ENCODE peak calls at places on chromosomes 12 and 14, in five cellular contexts. X, H, P, R and Z are unnamed samples.
A peak's percentile ranks its signal among the peaks of the same experiment; 100 is the strongest.

GRCh38 chr12:130104596-130105253 is 57.5 kb upstream of the FZD10 start:
- DNase-seq in X (no peak), H (no peak), P (no peak), R (no peak), Z (no peak)

GRCh38 chr12:130357241-130357640 is 19.6 kb downstream of the PIWIL1 start:
- DNase-seq in X (no peak), H (no peak), P (no peak), R (no peak), Z (no peak)

GRCh38 chr14:99769123-99769522 is 24.1 kb upstream of the EML1 start:
- DNase-seq in X (no peak), H (no peak), P (no peak), R (no peak), Z (no peak)

GRCh38 chr14:57057803-57058202 is 210.9 kb downstream of the EXOC5 start:
- DNase-seq in X (no peak), H (no peak), P (peak; percentile 50), R (no peak), Z (no peak)

GRCh38 chr14:36270191-36270590 is 50.2 kb downstream of the MBIP start:
- DNase-seq in X (no peak), H (no peak), P (no peak), R (no peak), Z (no peak)

GRCh38 chr14:85508863-85509262 is 21.1 kb upstream of the FLRT2 start:
- DNase-seq in X (no peak), H (no peak), P (no peak), R (no peak), Z (no peak)

GRCh38 chr12:132456944-132457495 is 32.9 kb upstream of the FBRSL1 start:
- DNase-seq in X (no peak), H (no peak), P (peak; percentile 7), R (no peak), Z (no peak)

GRCh38 chr12:110807640-110808039 is 39.1 kb upstream of the CCDC63 start:
- DNase-seq in X (no peak), H (no peak), P (no peak), R (no peak), Z (no peak)

GRCh38 chr12:9752145-9752717 is 8.5 kb downstream of the CD69 start:
- DNase-seq in X (no peak), H (no peak), P (no peak), R (no peak), Z (no peak)

GRCh38 chr14:39302124-39302810 is 68.6 kb downstream of the MIA2 start:
- DNase-seq in X (no peak), H (no peak), P (no peak), R (no peak), Z (no peak)

GRCh38 chr14:51219473-51220448 is 20.3 kb upstream of the TMX1 start:
- DNase-seq in X (peak; percentile 30), H (no peak), P (no peak), R (no peak), Z (no peak)

GRCh38 chr14:55458800-55459577 is 18.6 kb upstream of the TBPL2 start:
- DNase-seq in X (no peak), H (no peak), P (no peak), R (no peak), Z (no peak)

GRCh38 chr14:78022059-78022458 is 148.1 kb upstream of the NRXN3 start:
- DNase-seq in X (peak; percentile 61), H (peak; percentile 59), P (peak; percentile 45), R (peak; percentile 28), Z (peak; percentile 59)

GRCh38 chr12:43551971-43552559 is at the start of gene ADAMTS20:
- DNase-seq in X (no peak), H (no peak), P (no peak), R (no peak), Z (no peak)

GRCh38 chr12:85278598-85279448 is 1.2 kb upstream of the ALX1 start:
- DNase-seq in X (no peak), H (no peak), P (peak; percentile 17), R (no peak), Z (no peak)

GRCh38 chr12:74334770-74335169 is 202.9 kb upstream of the ATXN7L3B start:
- DNase-seq in X (no peak), H (no peak), P (no peak), R (no peak), Z (no peak)

GRCh38 chr14:105088812-105089745 is 23.8 kb upstream of the GPR132 start:
- DNase-seq in X (no peak), H (no peak), P (no peak), R (no peak), Z (peak; percentile 42)

GRCh38 chr14:54919330-54919729 is 16.7 kb upstream of the GCH1 start:
- DNase-seq in X (no peak), H (no peak), P (no peak), R (no peak), Z (no peak)

GRCh38 chr14:55604900-55605418 is 25.0 kb downstream of the KTN1 start:
- DNase-seq in X (no peak), H (no peak), P (no peak), R (no peak), Z (no peak)

GRCh38 chr12:106170285-106170684 is 31.5 kb upstream of the NUAK1 start:
- DNase-seq in X (no peak), H (no peak), P (no peak), R (no peak), Z (no peak)

GRCh38 chr12:124968656-124969055 is 20.3 kb downstream of the DHX37 start:
- DNase-seq in X (no peak), H (no peak), P (no peak), R (no peak), Z (no peak)

GRCh38 chr12:83823386-83824045 is 1089.1 kb downstream of the SLC6A15 start:
- DNase-seq in X (peak; percentile 55), H (no peak), P (peak; percentile 52), R (peak; percentile 15), Z (peak; percentile 68)

GRCh38 chr12:97452839-97453238 is 9.8 kb upstream of the RMST start:
- DNase-seq in X (no peak), H (no peak), P (no peak), R (no peak), Z (no peak)

GRCh38 chr12:101925352-101925751 is 48.0 kb downstream of the DRAM1 start:
- DNase-seq in X (no peak), H (peak; percentile 69), P (no peak), R (no peak), Z (peak; percentile 57)

GRCh38 chr14:22163051-22163450 is 426.0 kb downstream of the DAD1 start:
- DNase-seq in X (peak; percentile 12), H (no peak), P (no peak), R (no peak), Z (no peak)

GRCh38 chr12:13049816-13050215 is 5.6 kb downstream of the FAM234B start:
- DNase-seq in X (no peak), H (no peak), P (no peak), R (no peak), Z (no peak)

GRCh38 chr12:91877022-91877421 is 268.6 kb downstream of the BTG1 start:
- DNase-seq in X (peak; percentile 20), H (peak; percentile 42), P (peak; percentile 19), R (no peak), Z (no peak)

GRCh38 chr12:49627752-49628360 is 4.5 kb downstream of the PRPF40B start:
- DNase-seq in X (no peak), H (no peak), P (no peak), R (no peak), Z (no peak)

GRCh38 chr14:51533160-51533559 is 118.5 kb upstream of the FRMD6 start:
- DNase-seq in X (no peak), H (no peak), P (no peak), R (no peak), Z (no peak)

GRCh38 chr14:47227051-47227600 is 448.3 kb downstream of the MDGA2 start:
- DNase-seq in X (no peak), H (no peak), P (no peak), R (no peak), Z (no peak)

GRCh38 chr14:76763362-76764041 is 2.2 kb downstream of the VASH1 start:
- DNase-seq in X (no peak), H (peak; percentile 26), P (no peak), R (no peak), Z (no peak)

GRCh38 chr14:76761849-76762616 is 765 bp downstream of the VASH1 start:
- DNase-seq in X (no peak), H (peak; percentile 28), P (no peak), R (no peak), Z (no peak)

GRCh38 chr14:76760331-76761197 is 704 bp upstream of the VASH1 start:
- DNase-seq in X (no peak), H (peak; percentile 23), P (no peak), R (no peak), Z (no peak)

GRCh38 chr14:76761198-76761848 is at the start of gene VASH1:
- DNase-seq in X (no peak), H (peak; percentile 44), P (peak; percentile 74), R (no peak), Z (peak; percentile 58)

DNA sequence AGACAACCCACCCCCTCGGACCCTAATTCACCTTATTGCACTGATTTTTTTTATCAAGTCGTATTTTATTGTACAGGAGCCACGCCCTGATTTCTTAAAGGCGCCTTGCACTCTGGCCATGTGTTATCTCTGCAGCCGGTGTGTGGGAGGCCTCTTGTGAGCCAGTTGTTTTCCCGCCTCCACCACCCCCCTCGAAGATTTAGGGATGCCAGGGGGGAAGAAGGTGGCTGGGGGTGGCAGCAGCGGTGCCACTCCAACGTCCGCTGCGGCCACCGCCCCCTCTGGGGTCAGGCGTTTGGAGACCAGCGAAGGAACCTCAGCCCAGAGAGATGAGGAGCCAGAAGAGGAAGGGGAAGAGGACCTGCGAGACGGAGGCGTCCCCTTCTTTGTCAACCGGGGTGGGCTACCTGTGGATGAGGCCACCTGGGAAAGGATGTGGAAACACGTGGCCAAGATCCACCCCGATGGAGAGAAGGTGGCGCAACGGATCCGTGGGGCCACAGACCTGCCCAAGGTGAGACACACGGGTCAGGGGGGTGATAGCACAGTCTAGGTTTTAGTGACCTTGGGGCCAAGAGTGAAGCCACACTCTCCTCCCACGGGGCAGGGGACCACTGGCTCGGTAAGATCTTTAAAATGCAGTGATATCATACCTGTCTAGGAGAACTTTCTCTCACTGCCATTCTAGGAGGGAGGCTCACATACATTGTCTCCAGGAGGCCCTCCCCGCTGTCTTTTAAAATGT is 1.5 kb downstream of the VASH1 start:
- DNase-seq in X (no peak), H (peak; percentile 28), P (no peak), R (no peak), Z (no peak)
- H3K4me3 ChIP-seq in X (no peak overlapping the region), H (peak overlapping the region; percentile 83), P (peak overlapping the region; percentile 54), R (peak overlapping the region; percentile 52), Z (no peak overlapping the region)

GRCh38 chr12:96036765-96037455 is 1.5 kb upstream of the LTA4H start:
- DNase-seq in X (no peak), H (no peak), P (no peak), R (no peak), Z (no peak)
- H3K4me1 ChIP-seq in X (peaks cover 21% of the 10 kb centered on the region), H (no peaks in the 10 kb centered on the region), P (no peaks in the 10 kb centered on the region), R (peaks cover 10% of the 10 kb centered on the region), Z (peaks cover 17% of the 10 kb centered on the region)

GRCh38 chr12:57300961-57301584 is 50.1 kb upstream of the STAC3 start:
- DNase-seq in X (no peak), H (no peak), P (no peak), R (no peak), Z (no peak)

GRCh38 chr12:57296291-57296690 is 45.3 kb upstream of the STAC3 start:
- DNase-seq in X (no peak), H (no peak), P (no peak), R (no peak), Z (no peak)

GRCh38 chr12:57299514-57300016 is 48.6 kb upstream of the STAC3 start:
- DNase-seq in X (no peak), H (no peak), P (no peak), R (no peak), Z (no peak)
- TF ChIP-seq CTCF in X (no peak), H (no peak), P (no peak), R (no peak), Z (no peak)

GRCh38 chr12:53198470-53199110 is 8.5 kb downstream of the ITGB7 start:
- DNase-seq in X (no peak), H (no peak), P (no peak), R (no peak), Z (no peak)
- H3K4me3 ChIP-seq in X (peak overlapping the region; percentile 9), H (no peak overlapping the region), P (no peak overlapping the region), R (no peak overlapping the region), Z (no peak overlapping the region)

GRCh38 chr12:117026343-117026742 is 72.9 kb downstream of the TESC start:
- DNase-seq in X (no peak), H (no peak), P (no peak), R (no peak), Z (no peak)
- H3K4me1 ChIP-seq in X (no peaks in the 10 kb centered on the region), H (peaks cover 4% of the 10 kb centered on the region), P (no peaks in the 10 kb centered on the region), R (no peaks in the 10 kb centered on the region), Z (peaks cover 6% of the 10 kb centered on the region)